ENCODE peak calls at places on chromosome 20, in ten cellular contexts. C is aorta, S is spleen, O is mammary epithelial cell, H is RWPE2, N is OCI-LY7, B is upper lobe of left lung, T is hepatocyte, G is GM23248, I is transverse colon. V is an unnamed sample. For H3K9me3, the result is how much of the 10 kb centered on the place peaks cover.

GRCh38 chr20:4018015-4018748 is 2.8 kb upstream of the RNF24 start:
- DNase-seq in S (no peak), C (no peak), G (peak), T (no peak), O (peak), B (no peak), I (no peak), N (no peak), H (no peak), V (no peak)

GRCh38 chr20:51354769-51355319 is 187.7 kb downstream of the NFATC2 start:
- DNase-seq in G (peak), T (no peak), S (peak), H (peak), N (no peak), B (no peak), O (no peak), I (no peak), C (no peak), V (no peak)

GRCh38 chr20:11675920-11676617 is 241.6 kb upstream of the BTBD3 start:
- DNase-seq in C (no peak), G (peak), S (no peak), N (no peak), O (no peak), H (no peak), B (no peak), T (no peak), I (no peak), V (no peak)

GRCh38 chr20:45911486-45912343 is at the start of gene PLTP:
- DNase-seq in B (peak), S (peak), C (peak), T (peak), O (no peak), N (no peak), G (peak), I (peak), H (no peak), V (peak)

GRCh38 chr20:14956026-14956425 is 618.6 kb upstream of the FLRT3 start:
- DNase-seq in H (no peak), G (no peak), T (no peak), N (no peak), O (no peak), S (no peak), I (no peak), C (no peak), B (no peak), V (no peak)

GRCh38 chr20:9294081-9294480 is 220.3 kb upstream of the LAMP5 start:
- DNase-seq in I (no peak), S (no peak), T (peak), B (no peak), G (peak), C (no peak), N (no peak), H (no peak), O (peak), V (no peak)

GRCh38 chr20:4216142-4216735 is 200.9 kb upstream of the RNF24 start:
- DNase-seq in N (no peak), H (no peak), I (no peak), O (no peak), B (no peak), T (no peak), G (no peak), S (peak), C (no peak), V (no peak)

GRCh38 chr20:37868998-37869861 is 33.7 kb upstream of the VSTM2L start:
- DNase-seq in I (no peak), C (no peak), N (no peak), S (peak), B (no peak), H (no peak), G (no peak), O (no peak), T (no peak), V (no peak)

GRCh38 chr20:22924036-22924737 is 110.9 kb upstream of the SSTR4 start:
- DNase-seq in T (no peak), G (peak), I (no peak), C (no peak), H (no peak), S (no peak), B (no peak), N (no peak), O (peak), V (peak)

GRCh38 chr20:58877374-58878360 is 25.2 kb downstream of the GNAS start:
- DNase-seq in S (no peak), O (no peak), B (no peak), I (no peak), C (no peak), N (no peak), G (no peak), T (no peak), H (no peak), V (no peak)

GRCh38 chr20:36950432-36951197 is 893 bp downstream of the SAMHD1 start:
- DNase-seq in I (peak), G (peak), S (no peak), H (peak), B (peak), O (peak), C (peak), N (peak), T (peak), V (peak)

GRCh38 chr20:13930246-13930645 is 60.2 kb downstream of the SEL1L2 start:
- DNase-seq in S (no peak), B (no peak), I (no peak), O (peak), C (no peak), G (peak), H (no peak), N (no peak), T (no peak), V (no peak)

GRCh38 chr20:22402990-22403859 is 181.1 kb downstream of the FOXA2 start:
- DNase-seq in N (no peak), C (no peak), G (peak), S (no peak), O (no peak), I (no peak), B (peak), H (no peak), T (peak), V (no peak)

GRCh38 chr20:46324960-46325703 is 16.8 kb upstream of the CDH22 start:
- DNase-seq in H (no peak), G (peak), O (no peak), T (peak), B (no peak), C (no peak), I (no peak), N (peak), S (no peak), V (no peak)

GRCh38 chr20:51654495-51654894 is 112.0 kb upstream of the NFATC2 start:
- DNase-seq in H (no peak), S (no peak), O (no peak), N (no peak), T (no peak), I (no peak), G (no peak), B (no peak), C (no peak), V (no peak)

GRCh38 chr20:21241400-21241799 is 61.7 kb upstream of the XRN2 start:
- DNase-seq in N (no peak), B (no peak), H (no peak), I (no peak), S (no peak), O (no peak), G (no peak), C (no peak), T (no peak), V (no peak)

GRCh38 chr20:53966774-53967398 is 103.5 kb downstream of the BCAS1 start:
- DNase-seq in C (no peak), T (no peak), B (no peak), I (no peak), N (no peak), O (no peak), G (no peak), H (no peak), S (no peak), V (no peak)

GRCh38 chr20:22791432-22791831 is 207.1 kb upstream of the FOXA2 start:
- DNase-seq in B (no peak), C (no peak), H (no peak), T (no peak), S (no peak), O (no peak), I (no peak), N (no peak), G (no peak), V (no peak)

GRCh38 chr20:18653736-18654447 is 66.0 kb downstream of the DTD1 start:
- DNase-seq in H (no peak), C (no peak), B (no peak), I (no peak), S (no peak), T (no peak), O (no peak), G (no peak), N (no peak), V (no peak)

GRCh38 chr20:52965819-52966218 is 6.3 kb upstream of the TSHZ2 start:
- DNase-seq in N (no peak), H (no peak), G (no peak), T (no peak), O (peak), C (no peak), I (no peak), B (no peak), S (no peak), V (no peak)

GRCh38 chr20:4012631-4013030 is 2.7 kb downstream of the RNF24 start:
- DNase-seq in S (no peak), I (no peak), G (no peak), T (no peak), O (no peak), B (no peak), H (no peak), N (no peak), C (no peak), V (no peak)

GRCh38 chr20:2757969-2758368 is 42.5 kb downstream of the CPXM1 start:
- DNase-seq in B (no peak), T (no peak), H (no peak), S (no peak), I (no peak), C (no peak), N (no peak), O (no peak), G (no peak), V (no peak)

GRCh38 chr20:10565191-10565921 is 108.4 kb downstream of the JAG1 start:
- DNase-seq in G (peak), S (no peak), O (peak), B (no peak), H (no peak), T (peak), I (no peak), N (no peak), C (no peak), V (no peak)

GRCh38 chr20:45406260-45407066 is 1.6 kb upstream of the DBNDD2 start:
- DNase-seq in C (peak), H (peak), I (peak), O (peak), B (peak), N (no peak), S (peak), T (peak), G (peak), V (peak)

GRCh38 chr20:32972181-32973076 is 31.8 kb downstream of the SUN5 start:
- DNase-seq in T (no peak), I (peak), B (no peak), N (peak), H (peak), S (peak), C (peak), G (no peak), O (no peak), V (no peak)

GRCh38 chr20:32965581-32966373 is 38.5 kb downstream of the SUN5 start:
- DNase-seq in G (no peak), H (peak), N (no peak), O (no peak), I (no peak), C (peak), B (no peak), T (no peak), S (peak), V (no peak)

GRCh38 chr20:3651204-3651970 is 11.8 kb downstream of the GFRA4 start:
- DNase-seq in N (no peak), I (no peak), S (no peak), B (no peak), G (no peak), O (no peak), C (no peak), H (no peak), T (no peak), V (no peak)

GRCh38 chr20:20022498-20022897 is 5.3 kb downstream of the NAA20 start:
- DNase-seq in T (no peak), N (no peak), O (no peak), B (no peak), G (no peak), S (no peak), C (no peak), H (no peak), I (no peak), V (no peak)

GRCh38 chr20:48928832-48929725 is 7.6 kb downstream of the ARFGEF2 start:
- DNase-seq in B (no peak), T (peak), C (no peak), I (no peak), S (no peak), H (no peak), G (peak), N (no peak), O (no peak), V (no peak)
- H3K27ac ChIP-seq in B (peak), T (peak), C (peak), I (peak), S (peak), H (no peak), G (peak), N (no peak), O (no peak), V (peak)

GRCh38 chr20:41601742-41602141 is 16.4 kb downstream of the CHD6 start:
- DNase-seq in I (no peak), H (no peak), S (no peak), T (no peak), O (no peak), B (no peak), N (no peak), G (no peak), C (no peak), V (no peak)
- H3K9me3 ChIP-seq in I (under half), H (under half), S (half or more), T (under half), O (under half), B (under half), N (under half), G (under half), C (under half), V (half or more)

GRCh38 chr20:25194333-25194972 is 1.1 kb upstream of the ENTPD6 start:
- DNase-seq in N (no peak), C (peak), G (no peak), O (no peak), B (no peak), T (no peak), H (no peak), S (peak), I (no peak), V (peak)
- H3K27ac ChIP-seq in N (no peak), C (no peak), G (no peak), O (no peak), B (no peak), T (no peak), H (no peak), S (peak), I (peak), V (peak)

GRCh38 chr20:6999381-6999780 is 231.9 kb downstream of the BMP2 start:
- DNase-seq in H (no peak), G (no peak), N (no peak), C (no peak), T (no peak), B (peak), I (no peak), S (no peak), O (no peak), V (no peak)

DNA sequence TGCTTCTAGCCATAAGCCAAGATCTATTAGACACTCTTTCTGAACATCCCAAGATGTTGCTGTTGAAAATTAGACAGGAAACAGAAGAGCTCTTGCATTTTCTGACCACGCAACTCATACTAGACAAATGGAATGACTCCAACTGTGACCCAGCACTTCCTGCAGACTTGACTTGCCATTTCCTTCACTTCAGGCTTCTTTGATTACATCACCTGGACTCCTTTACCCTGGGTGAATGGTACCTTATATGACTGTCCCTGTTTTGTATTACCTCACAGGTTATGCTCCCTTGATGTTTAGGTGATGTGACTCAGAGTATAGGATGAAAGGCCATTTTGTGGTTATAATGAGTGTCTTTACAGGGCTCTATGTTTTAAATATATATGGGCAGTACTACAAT is 236.1 kb downstream of the BMP2 start:
- DNase-seq in B (no peak), I (no peak), H (no peak), N (no peak), S (no peak), C (no peak), O (peak), T (no peak), G (no peak), V (no peak)
- H3K9me3 ChIP-seq in B (under half), I (under half), H (under half), N (under half), S (under half), C (under half), O (under half), T (under half), G (under half), V (under half)

GRCh38 chr20:57500941-57501340 is 24.0 kb downstream of the CTCFL start:
- DNase-seq in S (no peak), N (no peak), G (no peak), T (no peak), B (no peak), C (no peak), H (no peak), O (no peak), I (no peak), V (no peak)

GRCh38 chr20:57501461-57502330 is 23.2 kb downstream of the CTCFL start:
- DNase-seq in O (no peak), S (no peak), G (peak), H (no peak), N (no peak), I (no peak), T (no peak), C (no peak), B (no peak), V (no peak)

GRCh38 chr20:57498425-57499400 is 26.2 kb downstream of the CTCFL start:
- DNase-seq in G (peak), B (peak), I (no peak), N (peak), T (peak), O (no peak), S (no peak), H (no peak), C (no peak), V (no peak)

GRCh38 chr20:57499676-57500075 is 25.3 kb downstream of the CTCFL start:
- DNase-seq in I (no peak), N (no peak), B (no peak), T (no peak), C (no peak), G (no peak), S (no peak), O (no peak), H (no peak), V (no peak)

DNA sequence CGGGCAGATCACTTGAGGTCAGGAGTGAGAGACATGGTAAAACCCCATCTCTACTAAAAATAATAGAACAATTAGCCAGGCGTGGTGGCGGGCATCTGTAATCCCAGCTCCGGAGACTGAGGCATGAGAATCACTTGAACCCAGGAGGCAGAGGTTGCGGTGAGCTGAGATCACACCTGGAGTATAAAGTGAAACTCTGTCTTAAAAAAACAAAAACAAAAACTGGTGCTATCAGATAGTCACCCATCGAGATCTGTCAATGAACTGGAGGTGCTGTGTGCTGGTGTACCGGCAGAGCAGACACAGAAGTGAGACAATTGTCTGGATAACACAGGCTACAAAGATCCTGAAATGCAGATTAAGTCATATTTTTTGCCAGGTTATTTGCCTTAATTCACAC is 24.7 kb downstream of the CTCFL start:
- DNase-seq in T (no peak), G (no peak), B (no peak), H (no peak), O (no peak), C (no peak), I (no peak), N (no peak), S (no peak), V (no peak)
- H3K27ac ChIP-seq in T (no peak), G (no peak), B (no peak), H (no peak), O (no peak), C (no peak), I (no peak), N (no peak), S (no peak), V (no peak)

GRCh38 chr20:55528482-55528881 is 476.8 kb downstream of the CBLN4 start:
- DNase-seq in O (no peak), I (no peak), C (no peak), N (no peak), B (no peak), T (no peak), G (no peak), H (no peak), S (no peak), V (no peak)

GRCh38 chr20:55533601-55534000 is 471.7 kb downstream of the CBLN4 start:
- DNase-seq in I (no peak), T (no peak), N (no peak), B (no peak), G (no peak), C (no peak), H (no peak), O (no peak), S (no peak), V (no peak)

GRCh38 chr20:55535366-55535765 is 470.0 kb downstream of the CBLN4 start:
- DNase-seq in I (no peak), B (no peak), N (no peak), T (no peak), H (no peak), S (no peak), C (no peak), O (no peak), G (no peak), V (no peak)

DNA sequence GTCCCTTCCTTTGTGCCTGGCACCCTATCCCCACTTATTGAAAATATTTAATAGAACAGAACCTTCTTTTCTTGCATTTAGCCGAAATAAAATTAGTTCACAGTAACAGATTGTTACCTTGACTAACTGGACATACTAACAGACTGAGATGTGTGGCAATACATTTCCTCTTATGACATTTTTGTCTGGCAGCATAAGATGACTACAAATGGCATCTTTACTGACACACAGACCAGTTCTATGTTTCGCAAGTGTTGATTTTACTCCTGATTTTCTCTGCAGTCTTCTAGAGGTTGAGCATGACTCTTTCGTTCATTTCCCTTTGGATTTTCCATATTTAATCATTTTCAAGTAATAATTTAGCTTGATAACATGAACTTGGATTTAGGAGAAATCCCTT is 474.6 kb downstream of the CBLN4 start:
- DNase-seq in G (no peak), O (peak), T (no peak), I (no peak), N (no peak), B (no peak), S (no peak), C (no peak), H (no peak), V (no peak)
- H3K9me3 ChIP-seq in G (under half), O (under half), T (under half), I (under half), N (under half), B (under half), S (under half), C (under half), H (under half), V (under half)

GRCh38 chr20:62852196-62852595 is 9.4 kb downstream of the TCFL5 start:
- DNase-seq in O (no peak), T (no peak), G (no peak), B (no peak), C (peak), N (no peak), I (no peak), S (no peak), H (no peak), V (no peak)

GRCh38 chr20:62856931-62857619 is 4.5 kb downstream of the TCFL5 start:
- DNase-seq in C (peak), N (no peak), O (peak), T (no peak), I (no peak), S (no peak), G (no peak), B (no peak), H (peak), V (no peak)

GRCh38 chr20:62852841-62853240 is 8.8 kb downstream of the TCFL5 start:
- DNase-seq in C (peak), O (no peak), H (peak), N (no peak), S (no peak), G (no peak), B (no peak), I (no peak), T (no peak), V (no peak)

GRCh38 chr20:62855120-62855519 is 6.5 kb downstream of the TCFL5 start:
- DNase-seq in N (no peak), B (no peak), T (no peak), C (peak), I (no peak), S (no peak), G (no peak), O (no peak), H (peak), V (no peak)

DNA sequence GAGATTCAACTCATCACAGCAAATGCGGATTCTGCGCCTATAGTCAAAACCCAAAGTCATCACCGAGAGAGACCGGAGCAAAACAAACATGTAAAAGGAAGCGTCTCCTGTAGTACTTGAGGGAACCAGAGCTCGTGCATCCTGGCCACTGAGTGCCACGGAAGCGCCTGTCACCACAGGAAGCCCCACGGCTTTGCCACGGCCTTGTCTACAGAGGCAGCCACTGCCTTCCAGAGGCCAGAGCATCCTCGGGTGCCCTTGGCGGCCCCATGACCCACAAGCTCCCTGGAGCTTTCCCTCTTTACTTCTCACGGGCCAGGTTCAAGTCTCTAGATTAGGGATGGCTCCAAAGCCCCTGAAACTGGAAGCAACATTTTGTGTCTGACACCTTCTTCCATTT is 7.5 kb downstream of the TCFL5 start:
- DNase-seq in B (no peak), I (no peak), S (no peak), G (no peak), O (no peak), N (no peak), T (no peak), C (peak), H (peak), V (no peak)
- H3K27ac ChIP-seq in B (no peak), I (no peak), S (no peak), G (no peak), O (no peak), N (no peak), T (no peak), C (no peak), H (no peak), V (no peak)

GRCh38 chr20:29301624-29302259 is 1955.7 kb upstream of the DEFB115 start:
- DNase-seq in H (peak), S (no peak), O (no peak), I (no peak), T (no peak), G (no peak), B (no peak), N (no peak), C (no peak), V (no peak)
- H3K9me3 ChIP-seq in H (under half), S (half or more), O (under half), I (under half), T (under half), G (under half), B (under half), N (under half), C (under half), V (under half)

V was measured in heart right ventricle.